ENCODE peak calls at places on chromosome 15, in eight cellular contexts. C is RWPE1; K is brain pericyte; A is AG08396; S is iris pigment epithelial cell; G is activated T-helper 1 cell treated with anti-CD3 and anti-CD28 coated beads, Interleukin-2, amount 50 U/mL, for 16 hours; U is AG09309; O is HuH-7.5. P is an unnamed sample.

GRCh38 chr15:51460796-51461195 is 119.3 kb downstream of the GLDN start:
- DNase-seq in A (no peak), O (no peak), G (no peak), S (peak), U (no peak), K (no peak), C (no peak), P (no peak)

GRCh38 chr15:64842986-64843561 is 1.4 kb downstream of the PLEKHO2 start:
- DNase-seq in U (no peak), O (no peak), C (no peak), G (no peak), K (no peak), A (peak), S (peak), P (no peak)

GRCh38 chr15:80654299-80654698 is 40.8 kb upstream of the ABHD17C start:
- DNase-seq in U (no peak), G (no peak), K (no peak), A (no peak), S (no peak), C (no peak), O (no peak), P (no peak)

GRCh38 chr15:76108021-76108723 is 48.4 kb downstream of the TMEM266 start:
- DNase-seq in G (no peak), U (no peak), A (no peak), S (no peak), C (no peak), K (no peak), O (no peak), P (no peak)

GRCh38 chr15:79433610-79434009 is 1.5 kb downstream of the MINAR1 start:
- DNase-seq in O (peak), S (no peak), G (no peak), A (no peak), U (no peak), C (no peak), K (no peak), P (no peak)

GRCh38 chr15:99105516-99106341 is 849 bp downstream of the SYNM start:
- DNase-seq in K (no peak), C (peak), G (no peak), S (peak), A (peak), U (no peak), O (no peak), P (peak)

GRCh38 chr15:92907880-92908279 is 7.8 kb downstream of the CHD2 start:
- DNase-seq in A (peak), S (peak), O (no peak), C (no peak), K (no peak), U (peak), G (no peak), P (no peak)

GRCh38 chr15:76185716-76186115 is 125.6 kb downstream of the ETFA start:
- DNase-seq in S (peak), U (no peak), C (peak), G (no peak), O (peak), A (peak), K (no peak), P (peak)

GRCh38 chr15:91857772-91858171 is 4.3 kb downstream of the SLCO3A1 start:
- DNase-seq in O (no peak), G (no peak), A (no peak), U (no peak), S (no peak), C (no peak), K (no peak), P (no peak)

GRCh38 chr15:52232327-52232726 is 41.1 kb upstream of the GNB5 start:
- DNase-seq in C (no peak), G (no peak), S (no peak), A (no peak), O (no peak), K (no peak), U (no peak), P (no peak)

GRCh38 chr15:35550957-35551356 is 5.0 kb upstream of the DPH6 start:
- DNase-seq in U (no peak), O (no peak), A (no peak), K (no peak), C (no peak), G (no peak), S (no peak), P (no peak)

GRCh38 chr15:66128116-66128715 is 125.3 kb downstream of the MEGF11 start:
- DNase-seq in O (no peak), S (no peak), G (no peak), K (no peak), U (no peak), C (no peak), A (no peak), P (no peak)

GRCh38 chr15:75206006-75206405 is 4.3 kb downstream of the C15orf39 start:
- DNase-seq in U (no peak), C (no peak), K (no peak), O (no peak), G (no peak), A (no peak), S (no peak), P (no peak)

GRCh38 chr15:65423150-65423976 is 616 bp upstream of the IGDCC4 start:
- DNase-seq in O (no peak), C (no peak), U (no peak), G (no peak), A (no peak), S (no peak), K (no peak), P (no peak)

GRCh38 chr15:69609776-69610175 is 157.2 kb downstream of the RPLP1 start:
- DNase-seq in O (no peak), G (no peak), U (no peak), K (no peak), C (no peak), A (no peak), S (no peak), P (no peak)

GRCh38 chr15:57735406-57735805 is 28.9 kb downstream of the POLR2M start:
- DNase-seq in U (no peak), C (no peak), O (no peak), K (no peak), A (no peak), G (no peak), S (no peak), P (no peak)

GRCh38 chr15:67372563-67372962 is 118.0 kb downstream of the IQCH start:
- DNase-seq in U (no peak), K (no peak), O (no peak), S (no peak), C (no peak), A (no peak), G (no peak), P (no peak)

GRCh38 chr15:68829068-68829467 is 8.4 kb upstream of the ANP32A start:
- DNase-seq in A (no peak), S (peak), G (no peak), O (no peak), K (no peak), C (no peak), U (no peak), P (no peak)

GRCh38 chr15:41570764-41571163 is 11.8 kb downstream of the TYRO3 start:
- DNase-seq in C (no peak), O (no peak), G (no peak), K (no peak), A (no peak), U (no peak), S (no peak), P (no peak)

GRCh38 chr15:90221251-90221900 is 12.4 kb downstream of the CIB1 start:
- DNase-seq in A (peak), G (no peak), C (peak), O (peak), S (peak), K (peak), U (peak), P (peak)

GRCh38 chr15:29024681-29025080 is 138.9 kb downstream of the APBA2 start:
- DNase-seq in K (no peak), C (no peak), G (no peak), A (no peak), U (no peak), O (no peak), S (no peak), P (no peak)

GRCh38 chr15:98648654-98649537 is 557 bp downstream of the IGF1R start:
- DNase-seq in G (no peak), K (no peak), A (peak), O (peak), U (no peak), C (no peak), S (peak), P (no peak)

GRCh38 chr15:77027697-77028450 is 32.9 kb downstream of the PSTPIP1 start:
- DNase-seq in O (peak), G (peak), U (no peak), C (no peak), K (no peak), S (no peak), A (no peak), P (no peak)

GRCh38 chr15:62365795-62366442 is 200.8 kb upstream of the C2CD4B start:
- DNase-seq in C (no peak), A (no peak), K (no peak), G (no peak), U (no peak), O (no peak), S (no peak), P (no peak)

GRCh38 chr15:91055548-91056331 is 33.3 kb upstream of the VPS33B start:
- DNase-seq in U (peak), S (peak), O (peak), A (peak), C (peak), K (no peak), G (no peak), P (peak)

GRCh38 chr15:90557147-90557546 is 27.4 kb downstream of the CRTC3 start:
- DNase-seq in U (no peak), O (no peak), G (no peak), K (no peak), S (no peak), A (no peak), C (no peak), P (no peak)

GRCh38 chr15:101303408-101303807 is 8.4 kb upstream of the SNRPA1 start:
- DNase-seq in G (no peak), C (no peak), U (no peak), S (no peak), K (no peak), O (no peak), A (no peak), P (no peak)